ENCODE peak calls at places on chromosomes 7 and 10, in four cellular contexts. R, Y, S and B are unnamed samples.
A peak's percentile ranks its signal among the peaks of the same experiment; 100 is the strongest.

GRCh38 chr7:150502519-150502918 is 12.2 kb upstream of the GIMAP7 start:
- DNase-seq in S (no peak), Y (no peak), R (no peak), B (no peak)

GRCh38 chr7:107133396-107133795 is 35.4 kb upstream of the HBP1 start:
- DNase-seq in S (no peak), R (no peak), Y (no peak), B (no peak)

GRCh38 chr7:42869131-42870020 is 42.5 kb downstream of the C7orf25 start:
- DNase-seq in Y (no peak), R (no peak), S (no peak), B (no peak)

GRCh38 chr10:52668024-52668423 is 104.6 kb downstream of the MBL2 start:
- DNase-seq in Y (no peak), R (peak; percentile 57), S (no peak), B (no peak)

GRCh38 chr7:10022957-10023356 is 950.7 kb upstream of the PHF14 start:
- DNase-seq in Y (no peak), S (no peak), R (peak; percentile 1), B (peak; percentile 11)

GRCh38 chr7:96093435-96093834 is 228.5 kb downstream of the SLC25A13 start:
- DNase-seq in R (peak; percentile 84), S (no peak), Y (peak; percentile 91), B (no peak)

GRCh38 chr7:22129819-22130580 is 184.3 kb upstream of the CDCA7L start:
- DNase-seq in Y (no peak), R (peak; percentile 50), S (no peak), B (no peak)

GRCh38 chr10:43396928-43397624 is 11.9 kb downstream of the HNRNPF start:
- DNase-seq in S (peak; percentile 94), Y (peak; percentile 72), R (peak; percentile 68), B (peak; percentile 91)

GRCh38 chr10:128528781-128529180 is 402.6 kb upstream of the MKI67 start:
- DNase-seq in S (no peak), R (no peak), Y (no peak), B (no peak)

GRCh38 chr7:33959676-33960075 is 54.3 kb downstream of the BMPER start:
- DNase-seq in R (no peak), Y (peak; percentile 54), S (no peak), B (no peak)

GRCh38 chr10:5040781-5041470 is 37.3 kb upstream of the AKR1C2 start:
- DNase-seq in Y (peak; percentile 7), R (peak; percentile 6), S (no peak), B (no peak)

GRCh38 chr10:62224606-62225005 is 44.0 kb downstream of the RTKN2 start:
- DNase-seq in S (no peak), R (peak; percentile 65), Y (peak; percentile 78), B (no peak)

GRCh38 chr7:98307971-98308466 is 26.5 kb downstream of the BRI3 start:
- DNase-seq in Y (no peak), R (no peak), S (no peak), B (no peak)

GRCh38 chr7:7292608-7293007 is 110.3 kb downstream of the C1GALT1 start:
- DNase-seq in Y (no peak), S (no peak), R (no peak), B (no peak)

GRCh38 chr7:131895541-131896173 is 339.2 kb upstream of the PODXL start:
- DNase-seq in Y (peak; percentile 70), S (no peak), R (peak; percentile 98), B (no peak)

GRCh38 chr7:832292-832967 is at the start of gene SUN1:
- DNase-seq in S (no peak), R (peak; percentile 81), Y (peak; percentile 88), B (no peak)

GRCh38 chr10:65793738-65794425 is 1132.0 kb upstream of the LRRTM3 start:
- DNase-seq in R (peak; percentile 4), Y (no peak), S (no peak), B (no peak)

GRCh38 chr10:34835908-34836558 is 20.9 kb upstream of the PARD3 start:
- DNase-seq in S (no peak), R (no peak), Y (no peak), B (no peak)

GRCh38 chr10:80266513-80266863 is 23.0 kb downstream of the MAT1A start:
- DNase-seq in S (no peak), Y (no peak), R (no peak), B (no peak)

GRCh38 chr7:155130493-155130892 is 60.4 kb downstream of the HTR5A start:
- DNase-seq in S (no peak), R (no peak), Y (no peak), B (no peak)

GRCh38 chr10:132471484-132471883 is 66.1 kb upstream of the INPP5A start:
- DNase-seq in R (no peak), S (peak; percentile 46), Y (no peak), B (no peak)

GRCh38 chr10:132186488-132187413 is at the start of gene DPYSL4:
- DNase-seq in R (no peak), S (no peak), Y (no peak), B (no peak)

GRCh38 chr7:17301491-17302101 is 3.1 kb downstream of the AHR start:
- DNase-seq in S (no peak), R (peak; percentile 77), Y (peak; percentile 43), B (peak; percentile 68)
- TF ChIP-seq CTCF in S (peak; percentile 59), R (peak; percentile 41), Y (peak; percentile 52), B (peak; percentile 55)

DNA sequence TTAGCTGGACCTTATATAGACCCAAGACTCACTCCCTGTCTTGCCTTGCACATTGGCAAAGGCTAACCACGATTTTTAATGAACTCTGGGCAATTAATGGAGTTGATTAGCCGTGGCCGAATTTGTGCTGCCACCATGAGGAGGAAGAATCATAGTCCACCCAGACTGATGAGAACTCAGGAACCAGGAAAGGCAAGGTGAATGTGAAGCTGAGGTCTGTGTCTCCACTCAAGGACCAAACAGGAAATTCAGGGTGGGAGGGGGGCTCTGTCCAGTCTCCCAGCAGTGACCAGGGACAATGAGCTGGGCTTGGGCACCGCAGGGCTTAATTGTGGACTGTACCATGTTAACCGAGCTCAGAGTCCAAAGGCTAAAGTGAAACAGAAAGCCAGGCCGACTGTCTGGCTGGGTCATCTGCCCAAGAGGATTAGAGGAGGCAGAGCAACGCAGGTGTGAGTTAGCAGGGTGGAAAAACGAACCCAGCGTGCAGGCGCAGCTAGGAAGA is 127.0 kb upstream of the JCAD start:
- DNase-seq in S (no peak), R (no peak), Y (no peak), B (no peak)
- TF ChIP-seq CTCF in S (no peak), R (peak; percentile 41), Y (peak; percentile 18), B (peak; percentile 22)

GRCh38 chr10:105974803-105975456 is 1189.6 kb downstream of the SORCS1 start:
- DNase-seq in R (peak; percentile 37), Y (peak; percentile 1), S (no peak), B (peak; percentile 14)
- TF ChIP-seq CTCF in R (peak; percentile 75), Y (peak; percentile 22), S (peak; percentile 46), B (peak; percentile 70)

GRCh38 chr10:33334839-33335549 is 527 bp upstream of the NRP1 start:
- DNase-seq in R (peak; percentile 94), S (peak; percentile 88), Y (peak; percentile 87), B (peak; percentile 82)

GRCh38 chr10:33335800-33336605 is 1.5 kb upstream of the NRP1 start:
- DNase-seq in S (peak; percentile 83), R (peak; percentile 79), Y (peak; percentile 44), B (peak; percentile 81)

GRCh38 chr10:33336606-33337334 is 2.3 kb upstream of the NRP1 start:
- DNase-seq in R (peak; percentile 69), S (peak; percentile 77), Y (no peak), B (peak; percentile 74)

GRCh38 chr10:33335550-33335799 is 1.0 kb upstream of the NRP1 start:
- DNase-seq in Y (no peak), R (no peak), S (no peak), B (no peak)

DNA sequence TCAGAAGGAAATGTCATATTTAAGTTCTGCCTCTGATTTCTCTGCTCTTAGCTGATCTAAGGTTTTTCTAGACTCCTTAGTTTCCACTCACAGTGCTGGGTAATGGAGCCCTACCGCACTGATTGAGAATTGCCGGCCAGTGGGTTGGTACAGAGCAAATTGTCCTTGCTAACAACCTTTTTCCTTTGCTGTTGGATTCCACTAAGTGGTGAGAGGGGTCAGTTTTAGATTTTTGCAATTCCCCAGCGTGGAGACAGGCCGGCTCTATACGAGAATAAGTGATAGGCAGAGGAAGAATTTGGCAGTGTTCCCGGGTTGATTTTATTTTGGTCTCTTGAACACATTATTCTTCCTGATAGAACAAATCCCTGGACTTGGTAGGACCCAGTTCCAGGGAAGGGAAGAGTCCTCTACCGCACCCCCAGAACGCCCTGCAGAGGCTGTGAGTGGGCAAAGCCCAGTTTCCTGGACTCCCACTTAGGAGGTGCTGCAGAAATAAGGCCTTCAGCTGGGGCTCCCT is 2.9 kb upstream of the NRP1 start:
- DNase-seq in Y (peak; percentile 68), S (no peak), R (peak; percentile 81), B (peak; percentile 80)
- TF ChIP-seq CTCF in Y (no peak), S (peak; percentile 38), R (peak; percentile 24), B (no peak)

GRCh38 chr7:39356531-39356930 is 209.7 kb upstream of the YAE1 start:
- DNase-seq in Y (no peak), S (no peak), R (no peak), B (no peak)

GRCh38 chr7:39360038-39360437 is 206.2 kb upstream of the YAE1 start:
- DNase-seq in S (no peak), R (no peak), Y (no peak), B (no peak)

GRCh38 chr7:39357648-39358047 is 208.6 kb upstream of the YAE1 start:
- DNase-seq in R (no peak), Y (no peak), S (no peak), B (no peak)

GRCh38 chr7:39355664-39356063 is 210.5 kb upstream of the YAE1 start:
- DNase-seq in R (no peak), S (no peak), Y (no peak), B (no peak)

GRCh38 chr7:39360766-39361165 is 205.4 kb upstream of the YAE1 start:
- DNase-seq in R (no peak), Y (no peak), S (no peak), B (no peak)
- TF ChIP-seq CTCF in R (no peak), Y (no peak), S (no peak), B (no peak)

GRCh38 chr10:16116404-16117304 is 256.3 kb upstream of the MINDY3 start:
- DNase-seq in Y (no peak), S (no peak), R (no peak), B (peak; percentile 6)
- TF ChIP-seq CTCF in Y (peak; percentile 16), S (peak; percentile 32), R (peak; percentile 31), B (no peak)

GRCh38 chr10:118624747-118625146 is 29.3 kb upstream of the PRLHR start:
- DNase-seq in S (no peak), Y (no peak), R (no peak), B (no peak)

GRCh38 chr10:118628397-118628796 is 32.9 kb upstream of the PRLHR start:
- DNase-seq in Y (no peak), S (no peak), R (no peak), B (no peak)

GRCh38 chr10:118629211-118629610 is 33.8 kb upstream of the PRLHR start:
- DNase-seq in R (no peak), S (no peak), Y (no peak), B (no peak)

GRCh38 chr10:118625504-118625903 is 30.1 kb upstream of the PRLHR start:
- DNase-seq in R (no peak), S (no peak), Y (no peak), B (no peak)

DNA sequence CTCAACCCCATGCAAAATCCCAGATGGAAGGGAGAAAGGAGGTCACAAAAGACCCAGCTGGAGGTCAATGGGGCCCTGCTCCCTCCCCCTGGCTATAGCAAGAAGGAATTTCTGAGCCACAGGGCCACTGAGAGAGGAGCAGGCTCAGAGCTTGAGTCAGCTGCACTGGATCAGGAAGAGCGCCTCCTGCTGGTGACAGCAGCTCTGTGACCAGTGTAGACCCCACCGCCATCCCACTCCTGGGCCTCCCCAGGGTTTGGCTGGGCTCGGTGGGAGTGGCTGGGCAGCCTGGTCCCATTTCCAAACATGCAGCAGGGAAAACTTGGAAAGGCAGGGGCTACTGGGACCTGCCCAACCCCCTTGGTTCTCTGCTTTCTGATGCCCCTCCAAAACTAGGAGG is 31.5 kb upstream of the PRLHR start:
- DNase-seq in S (no peak), Y (no peak), R (no peak), B (no peak)
- TF ChIP-seq CTCF in S (no peak), Y (no peak), R (no peak), B (no peak)